ENCODE peak calls at places on chromosomes 16 and 17, in seven cellular contexts. N is neural crest cell; W is stimulated activated naive CD8-positive, alpha-beta T cell treated with anti-CD3 and anti-CD28 coated beads, Interleukin-15, Interleukin-2, amounts not matched to agents 100 U/mL and 50 U/mL, for 24 hours; G is CD8-positive, alpha-beta memory T cell; S is effector memory CD4-positive, alpha-beta T cell; R is CD4-positive, alpha-beta T cell; L is substantia nigra. I is an unnamed sample.

GRCh38 chr17:78133971-78134898 is 3.7 kb downstream of the TMC8 start:
- DNase-seq in N (peak), W (peak), G (peak), S (peak), R (peak), L (peak), I (peak)

GRCh38 chr17:4161560-4162221 is 18.7 kb downstream of the CYB5D2 start:
- DNase-seq in N (no peak), W (no peak), G (no peak), S (no peak), R (no peak), L (no peak), I (no peak)

GRCh38 chr17:68861602-68862001 is 93.6 kb downstream of the ABCA8 start:
- DNase-seq in N (no peak), W (no peak), G (no peak), S (no peak), R (no peak), L (no peak), I (no peak)

GRCh38 chr16:30867747-30868146 is 26.1 kb downstream of the BCL7C start:
- DNase-seq in N (no peak), W (no peak), G (no peak), S (no peak), R (no peak), L (no peak), I (no peak)

GRCh38 chr16:83040174-83040573 is 413.4 kb downstream of the CDH13 start:
- DNase-seq in N (no peak), W (no peak), G (no peak), S (no peak), R (no peak), L (no peak), I (no peak)

GRCh38 chr17:43983515-43984411 is 20.7 kb upstream of the NAGS start:
- DNase-seq in N (peak), W (peak), G (peak), S (no peak), R (no peak), L (no peak), I (no peak)

GRCh38 chr16:58492735-58493134 is 7.2 kb upstream of the NDRG4 start:
- DNase-seq in N (no peak), W (no peak), G (no peak), S (no peak), R (no peak), L (no peak), I (no peak)

GRCh38 chr17:11948791-11949190 is 48.5 kb downstream of the ZNF18 start:
- DNase-seq in N (no peak), W (no peak), G (no peak), S (no peak), R (no peak), L (no peak), I (no peak)

GRCh38 chr16:872436-873242 is 72.1 kb upstream of the GNG13 start:
- DNase-seq in N (no peak), W (no peak), G (no peak), S (no peak), R (no peak), L (no peak), I (no peak)

GRCh38 chr17:50059256-50059655 is 3.3 kb downstream of the ITGA3 start:
- DNase-seq in N (no peak), W (no peak), G (no peak), S (no peak), R (no peak), L (no peak), I (no peak)

GRCh38 chr16:29748077-29748759 is 2.4 kb upstream of the C16orf54 start:
- DNase-seq in N (no peak), W (no peak), G (no peak), S (no peak), R (no peak), L (no peak), I (no peak)

GRCh38 chr16:80198265-80198994 is 342.4 kb upstream of the DYNLRB2 start:
- DNase-seq in N (no peak), W (no peak), G (no peak), S (no peak), R (no peak), L (no peak), I (no peak)

GRCh38 chr17:57486978-57487377 is 230.7 kb downstream of the MSI2 start:
- DNase-seq in N (no peak), W (no peak), G (no peak), S (no peak), R (no peak), L (peak), I (no peak)

GRCh38 chr17:2190014-2190413 is 113.6 kb downstream of the SMG6 start:
- DNase-seq in N (no peak), W (no peak), G (no peak), S (no peak), R (no peak), L (no peak), I (no peak)

GRCh38 chr16:89257757-89258465 is 40.4 kb downstream of the ZNF778 start:
- DNase-seq in N (no peak), W (no peak), G (no peak), S (no peak), R (no peak), L (no peak), I (no peak)

GRCh38 chr17:78135858-78136500 is 5.4 kb downstream of the TMC8 start:
- DNase-seq in N (no peak), W (no peak), G (no peak), S (no peak), R (no peak), L (no peak), I (no peak)